ENCODE peak calls at places on chromosomes 12 and 14, in four cellular contexts. Q is IMR-90, P is K562, Y is endothelial cell of umbilical vein. E is an unnamed sample.

GRCh38 chr12:3538691-3539030 is 47.7 kb downstream of the PRMT8 start:
- DNase-seq in Q (no peak), P (no peak), Y (no peak), E (no peak)

GRCh38 chr14:50333010-50333409 is 20.9 kb downstream of the DMAC2L start:
- DNase-seq in Q (peak), P (no peak), Y (peak), E (no peak)

GRCh38 chr14:93084866-93085857 is 30.6 kb downstream of the ITPK1 start:
- DNase-seq in Q (no peak), P (no peak), Y (no peak), E (no peak)

GRCh38 chr12:16100206-16100605 is 177.3 kb downstream of the SLC15A5 start:
- DNase-seq in Q (no peak), P (no peak), Y (no peak), E (no peak)

GRCh38 chr14:69044965-69045555 is 66.0 kb upstream of the ACTN1 start:
- DNase-seq in Q (peak), P (no peak), Y (peak), E (no peak)

GRCh38 chr12:48336564-48336963 is 14.2 kb downstream of the ZNF641 start:
- DNase-seq in Q (no peak), P (no peak), Y (no peak), E (no peak)

GRCh38 chr12:92424338-92424737 is 278.5 kb upstream of the PLEKHG7 start:
- DNase-seq in Q (peak), P (no peak), Y (peak), E (no peak)

GRCh38 chr12:113092478-113093408 is 36.2 kb downstream of the DTX1 start:
- DNase-seq in Q (no peak), P (peak), Y (no peak), E (no peak)

GRCh38 chr12:9731797-9732196 is 1.1 kb downstream of the CLECL1 start:
- DNase-seq in Q (no peak), P (no peak), Y (no peak), E (no peak)

GRCh38 chr12:292186-292585 is 29.6 kb upstream of the SLC6A13 start:
- DNase-seq in Q (peak), P (no peak), Y (no peak), E (no peak)

GRCh38 chr12:120528861-120529525 is at the start of gene COQ5:
- DNase-seq in Q (peak), P (peak), Y (peak), E (no peak)

GRCh38 chr12:13278249-13278787 is 81.8 kb downstream of the EMP1 start:
- DNase-seq in Q (peak), P (peak), Y (peak), E (no peak)

GRCh38 chr12:53048033-53048779 is 1.7 kb upstream of the TNS2 start:
- DNase-seq in Q (no peak), P (no peak), Y (peak), E (no peak)

GRCh38 chr12:114013601-114014345 is 47.6 kb upstream of the RBM19 start:
- DNase-seq in Q (peak), P (peak), Y (no peak), E (no peak)

GRCh38 chr12:21614510-21614909 is 9.9 kb upstream of the GYS2 start:
- DNase-seq in Q (no peak), P (no peak), Y (no peak), E (no peak)

GRCh38 chr12:24780969-24781368 is 167.9 kb downstream of the BCAT1 start:
- DNase-seq in Q (peak), P (no peak), Y (no peak), E (no peak)

DNA sequence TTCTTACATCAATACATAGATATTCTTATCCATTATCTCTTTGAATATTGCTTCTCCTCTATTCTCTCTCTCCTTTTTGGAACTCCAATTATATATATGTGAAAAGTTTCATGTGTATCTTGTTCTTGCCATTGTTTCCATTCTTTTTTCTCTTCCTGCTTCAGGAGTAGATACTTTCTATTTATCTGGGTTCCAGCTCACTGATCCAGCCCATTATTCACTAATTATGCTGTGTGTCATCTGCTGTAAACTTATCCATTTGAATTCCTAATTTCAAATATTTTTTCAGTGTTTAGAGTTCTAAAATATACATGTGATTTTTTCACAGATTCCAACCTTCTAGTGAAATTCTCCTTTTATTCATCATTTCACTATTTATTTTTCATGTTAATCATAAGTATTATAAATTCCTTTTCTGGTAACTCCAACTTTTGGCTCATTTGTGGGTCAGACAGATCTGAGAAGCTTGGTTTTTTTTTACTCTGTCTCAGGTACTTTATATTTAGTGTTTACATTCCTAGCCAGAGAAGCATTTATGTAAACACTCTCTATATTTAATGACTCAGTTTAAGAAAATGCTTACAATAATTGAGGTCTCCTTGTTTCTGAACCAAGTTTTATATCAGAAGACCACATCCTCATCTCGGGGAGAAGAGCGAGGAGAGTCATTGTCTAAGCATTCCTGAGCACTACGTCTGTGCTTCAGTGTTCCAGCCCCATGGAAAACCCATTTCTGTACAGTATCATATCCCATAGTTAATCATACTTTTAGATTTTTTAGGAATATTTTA is 15.9 kb upstream of the AMIGO2 start:
- DNase-seq in Q (peak), P (no peak), Y (peak), E (no peak)
- TF ChIP-seq FOS in Q (peak), P (no peak), Y (peak), E (no peak)

GRCh38 chr12:124681779-124682391 is 114.5 kb upstream of the NCOR2 start:
- DNase-seq in Q (peak), P (no peak), Y (peak), E (no peak)

GRCh38 chr12:124683725-124684124 is 116.3 kb upstream of the NCOR2 start:
- DNase-seq in Q (no peak), P (no peak), Y (no peak), E (no peak)

GRCh38 chr12:124682425-124683329 is 115.3 kb upstream of the NCOR2 start:
- DNase-seq in Q (no peak), P (no peak), Y (no peak), E (no peak)

GRCh38 chr12:124684496-124684895 is 117.1 kb upstream of the NCOR2 start:
- DNase-seq in Q (peak), P (no peak), Y (peak), E (no peak)

DNA sequence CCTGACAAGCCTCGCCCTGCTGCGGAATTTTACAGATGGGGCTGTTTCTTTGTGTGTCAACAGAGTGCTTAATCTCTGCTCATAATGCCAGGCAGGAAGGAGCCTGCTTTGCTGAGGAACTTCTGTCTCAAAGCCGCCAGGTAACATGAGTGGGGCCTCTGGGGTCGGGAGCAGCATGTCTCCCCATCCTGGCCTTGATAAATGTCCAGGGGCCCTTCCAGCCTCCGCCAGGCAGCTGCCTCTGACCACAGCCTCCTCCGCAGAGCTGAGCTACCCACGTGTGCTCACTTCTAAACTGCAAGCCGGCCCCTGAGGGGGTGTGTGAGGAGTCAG is 115.9 kb upstream of the NCOR2 start:
- DNase-seq in Q (peak), P (no peak), Y (no peak), E (no peak)
- TF ChIP-seq FOS in Q (no peak), P (no peak), Y (no peak), E (no peak)

GRCh38 chr12:6302621-6303020 is 7.9 kb upstream of the PLEKHG6 start:
- DNase-seq in Q (peak), P (no peak), Y (no peak), E (no peak)

GRCh38 chr12:6303046-6303445 is 7.4 kb upstream of the PLEKHG6 start:
- DNase-seq in Q (no peak), P (no peak), Y (no peak), E (no peak)

GRCh38 chr12:6307521-6307920 is 3.0 kb upstream of the PLEKHG6 start:
- DNase-seq in Q (no peak), P (no peak), Y (no peak), E (no peak)

GRCh38 chr12:6306151-6306550 is 4.3 kb upstream of the PLEKHG6 start:
- DNase-seq in Q (no peak), P (no peak), Y (no peak), E (no peak)

DNA sequence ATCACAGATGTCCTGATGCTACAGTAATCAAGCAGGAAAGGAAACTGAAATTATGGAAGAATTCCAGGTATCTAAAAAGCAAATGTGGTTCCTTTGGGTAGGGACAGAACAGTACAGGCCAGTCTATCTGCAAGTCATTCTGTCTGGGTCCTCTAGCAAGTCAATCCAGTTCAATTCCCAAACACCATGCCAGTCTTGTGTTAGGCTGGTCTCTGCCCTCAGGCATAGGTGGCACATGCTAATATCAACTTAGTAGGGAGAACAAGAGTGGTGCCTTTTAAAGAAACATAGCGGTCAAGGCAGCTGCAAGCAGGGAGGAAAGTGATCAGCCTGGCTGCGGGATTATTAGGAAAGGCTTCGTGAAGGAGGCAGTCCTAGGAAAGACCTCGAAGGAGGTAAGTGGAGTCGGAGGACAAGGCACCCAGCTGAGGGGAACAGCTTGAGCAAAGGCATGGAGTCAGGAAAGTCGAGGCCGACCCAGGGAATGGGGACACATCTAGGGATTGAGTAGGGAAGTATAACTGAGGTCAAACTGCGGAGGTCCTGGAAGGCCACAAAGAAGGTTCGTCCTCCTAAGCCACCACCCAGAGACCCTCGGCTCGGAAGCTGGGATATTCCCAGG is 3.8 kb upstream of the PLEKHG6 start:
- DNase-seq in Q (no peak), P (no peak), Y (no peak), E (no peak)
- TF ChIP-seq FOS in Q (no peak), P (no peak), Y (no peak), E (no peak)

DNA sequence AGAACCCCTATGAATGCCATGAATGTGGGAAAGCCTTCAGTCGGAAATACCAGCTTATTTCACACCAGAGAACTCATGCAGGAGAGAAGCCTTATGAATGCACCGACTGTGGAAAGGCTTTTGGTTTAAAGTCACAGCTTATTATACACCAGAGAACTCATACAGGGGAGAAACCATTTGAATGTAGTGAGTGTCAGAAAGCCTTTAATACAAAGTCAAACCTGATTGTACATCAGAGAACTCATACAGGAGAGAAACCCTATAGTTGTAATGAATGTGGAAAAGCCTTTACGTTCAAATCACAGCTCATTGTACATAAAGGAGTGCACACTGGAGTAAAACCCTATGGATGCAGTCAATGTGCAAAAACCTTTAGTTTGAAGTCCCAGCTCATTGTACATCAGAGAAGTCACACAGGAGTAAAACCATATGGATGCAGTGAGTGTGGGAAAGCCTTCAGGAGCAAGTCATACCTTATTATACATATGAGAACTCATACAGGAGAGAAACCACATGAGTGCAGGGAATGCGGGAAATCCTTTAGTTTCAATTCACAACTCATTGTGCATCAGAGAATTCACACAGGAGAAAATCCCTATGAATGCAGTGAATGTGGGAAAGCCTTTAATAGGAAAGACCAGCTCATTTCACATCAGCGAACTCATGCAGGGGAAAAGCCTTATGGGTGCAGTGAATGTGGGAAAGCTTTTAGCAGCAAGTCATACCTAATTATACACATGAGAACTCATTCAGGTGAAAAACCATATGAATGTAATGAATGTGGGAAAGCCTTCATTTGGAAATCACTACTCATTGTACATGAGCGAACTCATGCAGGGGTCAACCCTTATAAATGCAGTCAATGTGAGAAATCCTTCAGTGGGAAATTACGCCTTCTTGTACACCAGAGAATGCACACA is 22.3 kb downstream of the ZNF268 start:
- DNase-seq in Q (peak), P (no peak), Y (no peak), E (no peak)
- TF ChIP-seq FOS in Q (no peak), P (no peak), Y (no peak), E (no peak)

DNA sequence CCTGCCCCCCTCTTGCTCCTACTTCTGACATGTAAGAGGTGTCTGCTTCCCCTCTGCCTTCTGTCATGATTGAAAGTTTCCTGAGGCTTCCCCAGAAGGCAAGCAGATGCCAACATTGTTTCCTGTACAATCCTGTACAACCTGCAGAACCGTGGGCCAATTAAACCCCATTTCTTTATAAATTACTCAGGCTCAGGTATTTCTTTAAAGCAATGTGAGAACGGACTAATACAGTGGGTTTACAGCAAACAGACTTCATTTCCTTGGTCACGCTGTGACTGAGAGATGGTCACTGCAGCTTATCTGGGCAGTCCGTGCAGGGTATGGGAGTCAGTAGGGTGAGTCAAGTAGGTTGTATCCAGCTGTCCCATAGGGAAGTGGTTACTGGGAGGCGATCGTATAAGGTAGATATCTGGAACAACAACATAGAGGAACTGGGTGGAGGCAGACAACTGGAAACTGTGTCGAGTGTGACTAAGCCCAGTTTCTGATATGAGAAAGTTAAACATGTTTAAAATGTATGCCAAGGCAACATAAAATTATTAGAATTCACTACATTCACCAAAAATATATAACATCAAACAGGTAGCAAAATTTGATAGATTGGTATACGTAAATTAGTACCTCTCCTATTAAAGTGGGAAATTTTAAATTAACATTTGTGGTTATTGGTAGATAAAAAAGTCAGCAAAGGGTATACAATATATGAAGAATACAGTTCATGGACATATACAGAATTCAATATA is 52.8 kb downstream of the CCDC91 start:
- DNase-seq in Q (peak), P (peak), Y (peak), E (no peak)
- TF ChIP-seq FOS in Q (no peak), P (peak), Y (peak), E (no peak)

GRCh38 chr14:53942970-53943750 is 13.5 kb downstream of the BMP4 start:
- DNase-seq in Q (no peak), P (no peak), Y (no peak), E (no peak)
- TF ChIP-seq FOS in Q (no peak), P (no peak), Y (no peak), E (no peak)

GRCh38 chr14:22541721-22542120 is 47.3 kb downstream of the DAD1 start:
- DNase-seq in Q (no peak), P (no peak), Y (no peak), E (no peak)
- TF ChIP-seq FOS in Q (no peak), P (no peak), Y (no peak), E (no peak)

GRCh38 chr12:57549909-57550627 is at the start of gene KIF5A:
- DNase-seq in Q (no peak), P (peak), Y (no peak), E (no peak)
- TF ChIP-seq FOS in Q (no peak), P (no peak), Y (no peak), E (no peak)